ENCODE peak calls at places on chromosomes 2 and 18, in ten cellular contexts. A is uterus; D is CD8-positive, alpha-beta T cell; W is upper lobe of right lung; F is testis; P is GM12878; H is sigmoid colon; O is AG04449; V is brain microvascular endothelial cell; X is osteoblast. Y is an unnamed sample.
A peak's percentile ranks its signal among the peaks of the same experiment; 100 is the strongest.

GRCh38 chr2:111667542-111668273 is 216.3 kb downstream of the ANAPC1 start:
- DNase-seq in A (peak; percentile 33), D (no peak), W (no peak), F (no peak), P (no peak), H (no peak), O (no peak), V (peak; percentile 60), X (no peak), Y (peak; percentile 92)

GRCh38 chr2:219722276-219722883 is 95.0 kb downstream of the SLC4A3 start:
- DNase-seq in A (no peak), D (no peak), W (no peak), F (no peak), P (no peak), H (no peak), O (no peak), V (peak; percentile 38), X (no peak), Y (no peak)

GRCh38 chr2:2913601-2914120 is 464.0 kb downstream of the EIPR1 start:
- DNase-seq in A (no peak), D (no peak), W (no peak), F (no peak), P (no peak), H (no peak), O (no peak), V (no peak), X (no peak), Y (no peak)

GRCh38 chr2:54589340-54590215 is 133.5 kb downstream of the SPTBN1 start:
- DNase-seq in A (no peak), D (no peak), W (no peak), F (no peak), P (no peak), H (no peak), O (no peak), V (peak; percentile 69), X (no peak), Y (peak; percentile 55)

GRCh38 chr2:193462411-193462810 is 1267.7 kb upstream of the TMEFF2 start:
- DNase-seq in A (no peak), D (no peak), W (no peak), F (no peak), P (no peak), H (no peak), O (no peak), V (no peak), X (peak; percentile 26), Y (no peak)

GRCh38 chr2:96329416-96329815 is 4.3 kb downstream of the ITPRIPL1 start:
- DNase-seq in A (no peak), D (no peak), W (no peak), F (peak; percentile 62), P (no peak), H (no peak), O (no peak), V (no peak), X (peak; percentile 88), Y (peak; percentile 93)

GRCh38 chr2:96253006-96253405 is 12.8 kb downstream of the TMEM127 start:
- DNase-seq in A (no peak), D (no peak), W (no peak), F (no peak), P (no peak), H (no peak), O (no peak), V (no peak), X (no peak), Y (no peak)

GRCh38 chr18:35236964-35237363 is 3.9 kb upstream of the ZNF397 start:
- DNase-seq in A (no peak), D (no peak), W (no peak), F (no peak), P (no peak), H (no peak), O (no peak), V (no peak), X (no peak), Y (no peak)

GRCh38 chr2:211722928-211723327 is 815.7 kb downstream of the ERBB4 start:
- DNase-seq in A (no peak), D (no peak), W (no peak), F (no peak), P (no peak), H (no peak), O (no peak), V (no peak), X (no peak), Y (no peak)

GRCh38 chr2:160918909-160919503 is 241.2 kb upstream of the TANK start:
- DNase-seq in A (no peak), D (no peak), W (peak; percentile 85), F (peak; percentile 67), P (no peak), H (peak; percentile 67), O (no peak), V (peak; percentile 51), X (no peak), Y (peak; percentile 87)
- TF ChIP-seq CTCF in A (peak; percentile 13), D (peak; percentile 14), W (peak; percentile 65), F (peak; percentile 17), P (peak; percentile 54), H (no peak), O (peak; percentile 35), V (peak; percentile 83), X (peak; percentile 65), Y (peak; percentile 79)

GRCh38 chr2:12096425-12096824 is 350.0 kb downstream of the LPIN1 start:
- DNase-seq in A (no peak), D (no peak), W (no peak), F (no peak), P (no peak), H (no peak), O (no peak), V (no peak), X (no peak), Y (no peak)
- H3K4me3 ChIP-seq in A (no peak overlapping the region), D (no peak overlapping the region), W (no peak overlapping the region), F (no peak overlapping the region), P (no peak overlapping the region), H (no peak overlapping the region), O (no peak overlapping the region), V (no peak overlapping the region), X (no peak overlapping the region), Y (no peak overlapping the region)

GRCh38 chr2:10478916-10479315 is 30.8 kb upstream of the ODC1 start:
- DNase-seq in A (no peak), D (no peak), W (peak; percentile 60), F (no peak), P (no peak), H (peak; percentile 27), O (no peak), V (no peak), X (no peak), Y (no peak)
- TF ChIP-seq CTCF in A (no peak), D (no peak), W (no peak), F (no peak), P (no peak), H (no peak), O (no peak), V (no peak), X (no peak), Y (no peak)

GRCh38 chr2:177622516-177622915 is 229.9 kb downstream of the AGPS start:
- DNase-seq in A (no peak), D (no peak), W (no peak), F (peak; percentile 57), P (no peak), H (no peak), O (no peak), V (no peak), X (peak; percentile 67), Y (no peak)
- H3K4me3 ChIP-seq in A (no peak overlapping the region), D (no peak overlapping the region), W (no peak overlapping the region), F (no peak overlapping the region), P (no peak overlapping the region), H (no peak overlapping the region), O (no peak overlapping the region), V (no peak overlapping the region), X (peak overlapping the region; percentile 33), Y (no peak overlapping the region)

DNA sequence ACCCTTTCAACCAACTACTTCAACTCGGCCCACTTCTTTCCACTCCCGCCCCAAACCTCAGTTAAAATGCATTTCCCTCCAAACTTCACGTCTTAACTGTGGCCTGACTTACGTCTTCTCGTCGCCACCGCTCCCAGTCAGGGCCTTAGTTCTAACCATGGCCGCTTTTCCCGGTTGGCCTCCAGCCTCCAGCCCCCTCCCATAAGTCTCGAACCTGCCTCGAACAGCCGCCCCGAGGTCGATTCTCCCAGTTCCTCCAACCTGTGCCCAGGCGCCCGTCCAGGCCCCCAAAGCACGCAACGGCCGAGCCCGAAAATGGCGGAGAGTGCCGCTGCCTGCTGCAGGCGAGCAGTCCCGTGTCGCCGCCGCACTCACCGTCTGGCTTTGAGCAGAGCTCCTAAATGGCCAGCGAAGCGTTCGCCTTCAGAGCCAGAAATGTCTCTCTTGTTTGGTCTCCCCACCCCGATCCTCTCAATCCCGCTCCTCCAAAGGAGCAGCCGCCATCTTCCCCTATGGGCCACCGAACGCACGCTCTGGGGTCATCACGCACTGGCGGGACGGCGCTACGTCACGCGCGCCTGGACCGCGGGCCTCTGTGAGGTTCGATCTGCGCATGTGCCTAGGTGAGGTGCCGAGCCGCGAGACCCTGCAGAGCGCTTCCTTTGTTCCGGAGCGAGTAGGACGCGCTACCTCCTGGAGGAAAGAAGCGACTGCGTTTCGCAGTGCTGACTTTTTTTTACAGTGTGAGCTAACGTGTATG is at the start of gene WDR33:
- DNase-seq in A (peak; percentile 87), D (peak; percentile 92), W (peak; percentile 96), F (peak; percentile 96), P (peak; percentile 87), H (peak; percentile 95), O (peak; percentile 4), V (peak; percentile 83), X (peak; percentile 97), Y (peak; percentile 86)
- TF ChIP-seq CTCF in A (no peak), D (no peak), W (no peak), F (no peak), P (peak; percentile 51), H (no peak), O (no peak), V (peak; percentile 37), X (peak; percentile 12), Y (no peak)

GRCh38 chr2:45759310-45759851 is 107.9 kb downstream of the PRKCE start:
- DNase-seq in A (peak; percentile 40), D (no peak), W (no peak), F (no peak), P (no peak), H (no peak), O (peak; percentile 57), V (peak; percentile 49), X (peak; percentile 91), Y (peak; percentile 29)
- H3K4me3 ChIP-seq in A (no peak overlapping the region), D (no peak overlapping the region), W (no peak overlapping the region), F (no peak overlapping the region), P (no peak overlapping the region), H (no peak overlapping the region), O (peak overlapping the region; percentile 45), V (no peak overlapping the region), X (no peak overlapping the region), Y (no peak overlapping the region)

Y was measured in cardiac fibroblast.